ENCODE peak calls at places on chromosomes 1 and 21, in eight cellular contexts. N, Z, V, Y, E, O, L and T are unnamed samples.

GRCh38 chr21:27713159-27714109 is 746.5 kb upstream of the ADAMTS5 start:
- DNase-seq in V (no peak), Z (no peak), L (no peak), N (no peak), Y (no peak), E (no peak), O (no peak), T (no peak)

GRCh38 chr1:19468397-19468956 is 16.9 kb downstream of the CAPZB start:
- DNase-seq in V (no peak), O (no peak), E (no peak), L (no peak), Z (peak), N (peak), Y (no peak), T (no peak)

GRCh38 chr1:32001863-32002262 is 11.8 kb upstream of the KHDRBS1 start:
- DNase-seq in Z (no peak), O (no peak), Y (no peak), N (no peak), L (no peak), E (no peak), V (no peak), T (no peak)

GRCh38 chr1:41305576-41306365 is 55.5 kb upstream of the FOXO6 start:
- DNase-seq in V (no peak), N (no peak), L (no peak), Z (no peak), Y (no peak), O (no peak), E (no peak), T (peak)

GRCh38 chr1:208243522-208243850 is 698 bp downstream of the PLXNA2 start:
- DNase-seq in V (peak), O (no peak), L (no peak), N (no peak), Y (no peak), E (no peak), Z (no peak), T (no peak)

GRCh38 chr1:154410185-154410827 is 5.2 kb downstream of the IL6R start:
- DNase-seq in Y (no peak), V (no peak), N (no peak), Z (peak), L (no peak), E (no peak), O (no peak), T (no peak)

GRCh38 chr1:53619811-53620619 is 118.9 kb downstream of the GLIS1 start:
- DNase-seq in Z (no peak), N (no peak), O (no peak), Y (no peak), V (peak), E (peak), L (no peak), T (peak)

GRCh38 chr1:177783052-177783451 is 186.8 kb downstream of the SEC16B start:
- DNase-seq in Y (no peak), N (no peak), O (no peak), Z (no peak), V (no peak), L (no peak), E (no peak), T (no peak)

GRCh38 chr1:154839691-154840090 is 30.4 kb downstream of the KCNN3 start:
- DNase-seq in E (no peak), V (peak), O (no peak), Z (no peak), L (no peak), N (no peak), Y (peak), T (no peak)